ENCODE peak calls at places on chromosomes 6 and 20, in five cellular contexts. N is endothelial cell of umbilical vein, O is A549, D is tibial artery, E is heart right ventricle. W is an unnamed sample. For H3K4me1, the result is how much of the 10 kb centered on the place peaks cover.

GRCh38 chr20:61045876-61046585 is 206.0 kb upstream of the CDH4 start:
- DNase-seq in N (no peak), O (no peak), D (no peak), E (no peak), W (peak)

GRCh38 chr6:26064619-26065257 is 22.5 kb upstream of the HFE start:
- DNase-seq in N (peak), O (no peak), D (no peak), E (no peak), W (peak)

GRCh38 chr6:15378864-15379263 is 133.0 kb downstream of the JARID2 start:
- DNase-seq in N (no peak), O (no peak), D (no peak), E (no peak), W (no peak)

GRCh38 chr6:142537612-142538478 is 236.0 kb downstream of the ADGRG6 start:
- DNase-seq in N (peak), O (no peak), D (no peak), E (no peak), W (peak)

GRCh38 chr20:17765017-17765416 is 65.3 kb downstream of the BANF2 start:
- DNase-seq in N (no peak), O (no peak), D (no peak), E (no peak), W (no peak)

GRCh38 chr6:34362909-34363713 is 29.4 kb downstream of the NUDT3 start:
- DNase-seq in N (no peak), O (no peak), D (no peak), E (no peak), W (no peak)

GRCh38 chr6:88422831-88423230 is 256.7 kb upstream of the CNR1 start:
- DNase-seq in N (no peak), O (no peak), D (no peak), E (no peak), W (peak)

GRCh38 chr6:110560239-110561015 is 84.0 kb upstream of the SLC22A16 start:
- DNase-seq in N (no peak), O (no peak), D (no peak), E (no peak), W (no peak)

GRCh38 chr20:37559312-37560027 is 31.8 kb upstream of the BLCAP start:
- DNase-seq in N (no peak), O (no peak), D (no peak), E (no peak), W (no peak)

GRCh38 chr20:49887251-49887827 is 28.0 kb downstream of the SPATA2 start:
- DNase-seq in N (no peak), O (no peak), D (no peak), E (peak), W (no peak)

GRCh38 chr6:114735118-114735730 is 392.4 kb upstream of the HS3ST5 start:
- DNase-seq in N (no peak), O (no peak), D (no peak), E (no peak), W (no peak)

DNA sequence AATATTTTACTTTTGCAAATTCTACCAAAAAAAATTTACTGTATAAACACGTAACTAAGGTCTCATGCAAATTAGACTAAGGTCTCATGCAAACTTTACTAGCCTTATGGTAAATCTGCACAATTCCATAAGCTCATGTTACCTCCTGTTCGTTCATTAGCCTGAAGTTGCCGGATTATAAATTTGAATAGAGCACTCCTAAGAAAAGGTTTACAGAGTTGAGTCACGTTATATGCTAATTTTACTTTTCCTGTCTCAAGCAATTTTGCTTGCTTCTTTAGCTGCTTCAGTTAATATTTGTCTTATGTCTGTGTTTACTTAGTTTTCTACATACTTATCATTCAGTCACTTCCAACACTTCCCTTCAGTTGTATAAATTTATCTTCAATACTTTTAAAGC is 1434.0 kb upstream of the EYS start:
- DNase-seq in N (no peak), O (no peak), D (no peak), E (no peak), W (peak)
- TF ChIP-seq CTCF in N (no peak), O (no peak), D (no peak), E (no peak), W (no peak)

GRCh38 chr20:16701296-16701695 is 28.5 kb upstream of the SNRPB2 start:
- DNase-seq in N (peak), O (no peak), D (no peak), E (no peak), W (peak)

GRCh38 chr20:16694176-16694575 is 35.6 kb upstream of the SNRPB2 start:
- DNase-seq in N (no peak), O (no peak), D (no peak), E (no peak), W (no peak)

GRCh38 chr20:16703570-16703969 is 26.3 kb upstream of the SNRPB2 start:
- DNase-seq in N (no peak), O (no peak), D (no peak), E (no peak), W (no peak)

GRCh38 chr20:16695633-16696032 is 34.2 kb upstream of the SNRPB2 start:
- DNase-seq in N (no peak), O (no peak), D (no peak), E (no peak), W (no peak)

GRCh38 chr20:16699287-16699686 is 30.5 kb upstream of the SNRPB2 start:
- DNase-seq in N (no peak), O (no peak), D (no peak), E (no peak), W (no peak)
- H3K4me1 ChIP-seq in N (under half), O (under half), D (under half), E (under half), W (under half)

GRCh38 chr20:51729771-51730170 is 38.4 kb downstream of the ATP9A start:
- DNase-seq in N (no peak), O (no peak), D (no peak), E (no peak), W (no peak)

GRCh38 chr20:51733070-51733469 is 35.1 kb downstream of the ATP9A start:
- DNase-seq in N (no peak), O (no peak), D (no peak), E (no peak), W (no peak)

GRCh38 chr20:51732454-51732791 is 35.8 kb downstream of the ATP9A start:
- DNase-seq in N (no peak), O (no peak), D (no peak), E (peak), W (no peak)

GRCh38 chr20:51734876-51735499 is 33.2 kb downstream of the ATP9A start:
- DNase-seq in N (no peak), O (no peak), D (no peak), E (no peak), W (no peak)

GRCh38 chr20:51731771-51732453 is 36.3 kb downstream of the ATP9A start:
- DNase-seq in N (no peak), O (no peak), D (no peak), E (peak), W (peak)
- H3K27ac ChIP-seq in N (no peak), O (peak), D (peak), E (peak), W (no peak)

DNA sequence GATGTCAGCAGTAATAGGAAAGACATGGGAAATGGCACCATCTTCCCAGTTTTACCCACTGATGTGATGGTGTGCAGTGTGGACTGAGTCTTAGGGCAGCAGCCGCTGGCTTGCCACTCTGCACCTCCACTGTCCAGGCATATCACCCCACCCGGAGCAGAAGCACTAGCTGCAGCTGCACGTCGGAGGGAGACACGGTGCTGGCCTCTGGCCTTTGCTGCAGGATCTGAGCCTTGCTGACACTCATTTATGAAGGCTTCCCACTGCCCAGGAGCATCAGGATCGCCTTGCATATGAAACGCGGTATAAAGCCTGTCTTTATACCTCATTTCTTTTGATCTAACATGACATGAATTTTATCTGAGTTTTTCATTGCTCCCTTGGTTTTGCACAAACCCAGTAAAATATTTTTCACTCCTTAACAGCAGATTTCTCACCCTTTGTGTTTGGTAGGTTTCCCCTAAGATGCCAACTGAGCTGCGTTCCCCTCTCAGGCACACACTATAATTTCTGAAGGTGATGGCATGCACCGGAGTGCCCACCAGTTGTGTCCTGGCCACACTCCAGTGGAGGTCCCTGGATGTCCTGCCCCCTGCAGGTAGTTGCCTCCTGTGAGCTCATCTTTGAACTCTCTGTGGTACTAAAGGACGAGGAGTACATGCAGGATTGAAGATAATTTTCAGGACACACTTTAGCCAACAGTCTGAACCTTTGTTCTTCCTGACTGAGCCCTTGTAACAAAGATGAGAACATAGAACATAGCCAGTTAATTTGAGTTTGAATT is 8.9 kb upstream of the EXOC2 start:
- DNase-seq in N (no peak), O (no peak), D (no peak), E (no peak), W (no peak)
- TF ChIP-seq CTCF in N (no peak), O (no peak), D (no peak), E (no peak), W (no peak)

DNA sequence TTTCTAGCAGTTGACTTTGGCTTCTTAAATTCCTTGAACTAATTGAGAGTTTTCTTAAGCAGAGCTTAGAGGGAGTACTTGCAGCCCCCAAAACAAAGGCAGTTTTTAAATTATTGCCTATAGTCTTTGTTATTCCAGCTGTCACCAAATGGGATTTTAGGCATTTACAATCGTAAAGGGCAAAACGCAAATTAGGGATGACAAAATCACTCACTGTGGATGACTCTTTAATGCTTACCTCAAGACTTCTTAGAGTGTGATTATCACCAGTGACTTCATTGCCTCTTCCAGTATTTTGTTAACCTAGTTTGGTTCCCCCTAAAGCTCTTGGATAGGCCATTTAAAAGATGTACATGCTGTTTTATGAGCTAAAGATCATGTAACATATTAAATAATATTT is 126.8 kb downstream of the LRRC1 start:
- DNase-seq in N (no peak), O (no peak), D (no peak), E (no peak), W (no peak)
- H3K4me1 ChIP-seq in N (under half), O (under half), D (under half), E (under half), W (under half)

GRCh38 chr6:112221561-112221960 is 32.8 kb downstream of the LAMA4 start:
- DNase-seq in N (no peak), O (no peak), D (no peak), E (no peak), W (no peak)
- H3K27ac ChIP-seq in N (peak), O (peak), D (peak), E (peak), W (peak)

DNA sequence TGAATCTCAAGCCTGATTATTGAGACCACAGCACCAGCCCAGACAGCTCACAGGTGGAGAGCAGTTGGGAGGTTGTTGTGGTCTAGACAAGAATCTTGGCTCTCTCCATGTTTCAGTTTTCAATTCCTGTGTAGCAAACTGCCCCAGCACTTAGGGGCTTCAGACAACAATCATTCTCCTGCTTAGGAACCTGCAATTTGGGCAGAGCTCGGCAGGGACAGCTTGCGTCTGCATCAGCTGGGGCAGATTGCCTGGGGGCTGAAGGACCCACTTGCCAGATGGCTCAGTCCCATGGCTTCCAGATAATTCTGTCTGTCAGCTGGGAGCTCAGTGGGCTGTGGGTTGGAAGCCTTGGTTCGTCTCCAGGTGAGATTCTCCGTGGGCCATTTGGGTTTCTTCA is 6.9 kb downstream of the TGM6 start:
- DNase-seq in N (no peak), O (no peak), D (no peak), E (no peak), W (no peak)
- TF ChIP-seq CTCF in N (no peak), O (no peak), D (no peak), E (no peak), W (peak)